ENCODE peak calls at places on chromosome 19, in ten cellular contexts. One of them, this sample, is unnamed. For H3K4me1, the result is how much of the 10 kb centered on the place peaks cover.

GRCh38 chr19:56105090-56105701 is 15.9 kb downstream of the ZNF787 start:
- DNase-seq in DND-41: no peak
- DNase-seq in transverse colon: peak
- DNase-seq in neuronal stem cell: peak
- DNase-seq in colonic mucosa: peak
- DNase-seq in body of pancreas: peak
- DNase-seq in psoas muscle: peak
- DNase-seq in GM23248: peak
- DNase-seq in mucosa of descending colon: peak
- DNase-seq in fibroblast of lung: peak
- DNase-seq in this sample: peak

GRCh38 chr19:5997371-5997770 is 19.4 kb upstream of the RANBP3 start:
- DNase-seq in DND-41: no peak
- DNase-seq in transverse colon: no peak
- DNase-seq in neuronal stem cell: no peak
- DNase-seq in colonic mucosa: no peak
- DNase-seq in body of pancreas: no peak
- DNase-seq in psoas muscle: no peak
- DNase-seq in GM23248: no peak
- DNase-seq in mucosa of descending colon: no peak
- DNase-seq in fibroblast of lung: no peak
- DNase-seq in this sample: no peak

GRCh38 chr19:40315812-40316475 is 30.8 kb upstream of the AKT2 start:
- DNase-seq in DND-41: no peak
- DNase-seq in transverse colon: no peak
- DNase-seq in neuronal stem cell: no peak
- DNase-seq in colonic mucosa: no peak
- DNase-seq in body of pancreas: no peak
- DNase-seq in psoas muscle: no peak
- DNase-seq in GM23248: no peak
- DNase-seq in mucosa of descending colon: no peak
- DNase-seq in fibroblast of lung: no peak
- DNase-seq in this sample: no peak

GRCh38 chr19:51247972-51248371 is 2.9 kb upstream of the SIGLECL1 start:
- DNase-seq in DND-41: no peak
- DNase-seq in transverse colon: no peak
- DNase-seq in neuronal stem cell: no peak
- DNase-seq in colonic mucosa: no peak
- DNase-seq in body of pancreas: no peak
- DNase-seq in psoas muscle: no peak
- DNase-seq in GM23248: no peak
- DNase-seq in mucosa of descending colon: no peak
- DNase-seq in fibroblast of lung: no peak
- DNase-seq in this sample: no peak

GRCh38 chr19:40265763-40266099 is 19.4 kb downstream of the AKT2 start:
- DNase-seq in DND-41: no peak
- DNase-seq in transverse colon: no peak
- DNase-seq in neuronal stem cell: no peak
- DNase-seq in colonic mucosa: no peak
- DNase-seq in body of pancreas: no peak
- DNase-seq in psoas muscle: no peak
- DNase-seq in GM23248: no peak
- DNase-seq in mucosa of descending colon: no peak
- DNase-seq in fibroblast of lung: no peak
- DNase-seq in this sample: no peak

GRCh38 chr19:44757735-44758505 is 9.4 kb downstream of the BCL3 start:
- DNase-seq in DND-41: no peak
- DNase-seq in transverse colon: peak
- DNase-seq in neuronal stem cell: peak
- DNase-seq in colonic mucosa: no peak
- DNase-seq in body of pancreas: peak
- DNase-seq in psoas muscle: peak
- DNase-seq in GM23248: no peak
- DNase-seq in mucosa of descending colon: peak
- DNase-seq in fibroblast of lung: peak
- DNase-seq in this sample: peak

GRCh38 chr19:34226036-34226435 is 28.3 kb upstream of the GARRE1 start:
- DNase-seq in DND-41: no peak
- DNase-seq in transverse colon: no peak
- DNase-seq in neuronal stem cell: no peak
- DNase-seq in colonic mucosa: no peak
- DNase-seq in body of pancreas: no peak
- DNase-seq in psoas muscle: no peak
- DNase-seq in GM23248: no peak
- DNase-seq in mucosa of descending colon: no peak
- DNase-seq in fibroblast of lung: no peak
- DNase-seq in this sample: no peak

GRCh38 chr19:19306191-19306590 is 14.1 kb downstream of the SUGP1 start:
- DNase-seq in DND-41: no peak
- DNase-seq in transverse colon: no peak
- DNase-seq in neuronal stem cell: no peak
- DNase-seq in colonic mucosa: no peak
- DNase-seq in body of pancreas: no peak
- DNase-seq in psoas muscle: no peak
- DNase-seq in GM23248: no peak
- DNase-seq in mucosa of descending colon: no peak
- DNase-seq in fibroblast of lung: no peak
- DNase-seq in this sample: no peak

GRCh38 chr19:45769821-45770191 is 754 bp upstream of the SIX5 start:
- DNase-seq in DND-41: no peak
- DNase-seq in transverse colon: peak
- DNase-seq in neuronal stem cell: no peak
- DNase-seq in colonic mucosa: peak
- DNase-seq in body of pancreas: peak
- DNase-seq in psoas muscle: peak
- DNase-seq in GM23248: peak
- DNase-seq in mucosa of descending colon: peak
- DNase-seq in fibroblast of lung: no peak
- DNase-seq in this sample: peak

GRCh38 chr19:19185853-19186728 is 5.9 kb downstream of the BORCS8 start:
- DNase-seq in DND-41: peak
- DNase-seq in transverse colon: peak
- DNase-seq in neuronal stem cell: peak
- DNase-seq in colonic mucosa: peak
- DNase-seq in body of pancreas: peak
- DNase-seq in psoas muscle: no peak
- DNase-seq in GM23248: peak
- DNase-seq in mucosa of descending colon: no peak
- DNase-seq in fibroblast of lung: peak
- DNase-seq in this sample: no peak

GRCh38 chr19:6048808-6049405 is 61.4 kb downstream of the RFX2 start:
- DNase-seq in DND-41: peak
- DNase-seq in transverse colon: peak
- DNase-seq in neuronal stem cell: peak
- DNase-seq in colonic mucosa: peak
- DNase-seq in body of pancreas: peak
- DNase-seq in psoas muscle: peak
- DNase-seq in GM23248: peak
- DNase-seq in mucosa of descending colon: peak
- DNase-seq in fibroblast of lung: peak
- DNase-seq in this sample: peak

GRCh38 chr19:40466219-40467006 is at the start of gene SPTBN4:
- DNase-seq in DND-41: no peak
- DNase-seq in transverse colon: peak
- DNase-seq in neuronal stem cell: no peak
- DNase-seq in colonic mucosa: peak
- DNase-seq in body of pancreas: no peak
- DNase-seq in psoas muscle: peak
- DNase-seq in GM23248: peak
- DNase-seq in mucosa of descending colon: peak
- DNase-seq in fibroblast of lung: no peak
- DNase-seq in this sample: peak

GRCh38 chr19:42475366-42475765 is 32.6 kb upstream of the CXCL17 start:
- DNase-seq in DND-41: no peak
- DNase-seq in transverse colon: no peak
- DNase-seq in neuronal stem cell: no peak
- DNase-seq in colonic mucosa: no peak
- DNase-seq in body of pancreas: no peak
- DNase-seq in psoas muscle: no peak
- DNase-seq in GM23248: no peak
- DNase-seq in mucosa of descending colon: no peak
- DNase-seq in fibroblast of lung: no peak
- DNase-seq in this sample: no peak

GRCh38 chr19:6947745-6948144 is 60.4 kb downstream of the ADGRE1 start:
- DNase-seq in DND-41: no peak
- DNase-seq in transverse colon: no peak
- DNase-seq in neuronal stem cell: no peak
- DNase-seq in colonic mucosa: no peak
- DNase-seq in body of pancreas: no peak
- DNase-seq in psoas muscle: no peak
- DNase-seq in GM23248: peak
- DNase-seq in mucosa of descending colon: no peak
- DNase-seq in fibroblast of lung: peak
- DNase-seq in this sample: no peak

GRCh38 chr19:51948979-51949378 is 21.7 kb downstream of the ZNF613 start:
- DNase-seq in DND-41: no peak
- DNase-seq in transverse colon: no peak
- DNase-seq in neuronal stem cell: no peak
- DNase-seq in colonic mucosa: no peak
- DNase-seq in body of pancreas: no peak
- DNase-seq in psoas muscle: no peak
- DNase-seq in GM23248: peak
- DNase-seq in mucosa of descending colon: no peak
- DNase-seq in fibroblast of lung: peak
- DNase-seq in this sample: no peak

GRCh38 chr19:57016491-57016890 is 103.3 kb upstream of the USP29 start:
- DNase-seq in DND-41: no peak
- DNase-seq in transverse colon: no peak
- DNase-seq in neuronal stem cell: no peak
- DNase-seq in colonic mucosa: no peak
- DNase-seq in body of pancreas: no peak
- DNase-seq in psoas muscle: no peak
- DNase-seq in GM23248: no peak
- DNase-seq in mucosa of descending colon: no peak
- DNase-seq in fibroblast of lung: no peak
- DNase-seq in this sample: no peak

DNA sequence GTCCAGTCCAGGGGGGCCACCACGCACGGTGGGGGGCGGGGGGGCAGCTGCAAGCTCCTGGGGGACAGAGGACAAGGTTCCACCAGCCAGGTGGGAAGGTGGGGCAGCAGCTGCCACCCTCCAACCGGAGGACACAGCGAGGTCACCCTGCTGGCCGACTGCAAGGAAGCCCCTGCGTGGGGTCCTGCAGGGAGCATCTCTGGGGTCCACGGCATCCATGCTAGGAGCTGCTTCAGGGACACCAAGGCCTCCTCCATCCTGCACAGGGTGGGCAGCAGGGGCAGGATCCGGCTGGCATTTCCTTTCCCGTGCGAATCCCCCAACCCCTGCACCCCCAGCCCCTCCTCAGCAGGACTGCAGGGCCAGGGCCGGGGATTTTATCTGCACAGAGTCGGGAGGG is 8.3 kb upstream of the KLF16 start:
- DNase-seq in DND-41: no peak
- DNase-seq in transverse colon: no peak
- DNase-seq in neuronal stem cell: no peak
- DNase-seq in colonic mucosa: no peak
- DNase-seq in body of pancreas: no peak
- DNase-seq in psoas muscle: no peak
- DNase-seq in GM23248: no peak
- DNase-seq in mucosa of descending colon: no peak
- DNase-seq in fibroblast of lung: no peak
- DNase-seq in this sample: no peak
- H3K4me1 ChIP-seq in DND-41: under half
- H3K4me1 ChIP-seq in transverse colon: under half
- H3K4me1 ChIP-seq in neuronal stem cell: under half
- H3K4me1 ChIP-seq in colonic mucosa: under half
- H3K4me1 ChIP-seq in body of pancreas: half or more
- H3K4me1 ChIP-seq in psoas muscle: under half
- H3K4me1 ChIP-seq in GM23248: under half
- H3K4me1 ChIP-seq in mucosa of descending colon: under half
- H3K4me1 ChIP-seq in fibroblast of lung: under half
- H3K4me1 ChIP-seq in this sample: half or more

GRCh38 chr19:48899781-48900476 is at the start of gene NUCB1:
- DNase-seq in DND-41: peak
- DNase-seq in transverse colon: peak
- DNase-seq in neuronal stem cell: peak
- DNase-seq in colonic mucosa: peak
- DNase-seq in body of pancreas: peak
- DNase-seq in psoas muscle: peak
- DNase-seq in GM23248: peak
- DNase-seq in mucosa of descending colon: peak
- DNase-seq in fibroblast of lung: peak
- DNase-seq in this sample: peak
- H3K4me1 ChIP-seq in DND-41: under half
- H3K4me1 ChIP-seq in transverse colon: under half
- H3K4me1 ChIP-seq in neuronal stem cell: under half
- H3K4me1 ChIP-seq in colonic mucosa: under half
- H3K4me1 ChIP-seq in body of pancreas: under half
- H3K4me1 ChIP-seq in psoas muscle: under half
- H3K4me1 ChIP-seq in GM23248: under half
- H3K4me1 ChIP-seq in mucosa of descending colon: under half
- H3K4me1 ChIP-seq in fibroblast of lung: under half
- H3K4me1 ChIP-seq in this sample: under half

GRCh38 chr19:54521860-54522513 is 19.4 kb downstream of the LAIR2 start:
- DNase-seq in DND-41: no peak
- DNase-seq in transverse colon: no peak
- DNase-seq in neuronal stem cell: no peak
- DNase-seq in colonic mucosa: no peak
- DNase-seq in body of pancreas: no peak
- DNase-seq in psoas muscle: no peak
- DNase-seq in GM23248: no peak
- DNase-seq in mucosa of descending colon: no peak
- DNase-seq in fibroblast of lung: no peak
- DNase-seq in this sample: no peak
- H3K4me1 ChIP-seq in DND-41: under half
- H3K4me1 ChIP-seq in transverse colon: under half
- H3K4me1 ChIP-seq in neuronal stem cell: under half
- H3K4me1 ChIP-seq in colonic mucosa: under half
- H3K4me1 ChIP-seq in body of pancreas: under half
- H3K4me1 ChIP-seq in psoas muscle: under half
- H3K4me1 ChIP-seq in GM23248: under half
- H3K4me1 ChIP-seq in mucosa of descending colon: under half
- H3K4me1 ChIP-seq in fibroblast of lung: under half
- H3K4me1 ChIP-seq in this sample: under half

DNA sequence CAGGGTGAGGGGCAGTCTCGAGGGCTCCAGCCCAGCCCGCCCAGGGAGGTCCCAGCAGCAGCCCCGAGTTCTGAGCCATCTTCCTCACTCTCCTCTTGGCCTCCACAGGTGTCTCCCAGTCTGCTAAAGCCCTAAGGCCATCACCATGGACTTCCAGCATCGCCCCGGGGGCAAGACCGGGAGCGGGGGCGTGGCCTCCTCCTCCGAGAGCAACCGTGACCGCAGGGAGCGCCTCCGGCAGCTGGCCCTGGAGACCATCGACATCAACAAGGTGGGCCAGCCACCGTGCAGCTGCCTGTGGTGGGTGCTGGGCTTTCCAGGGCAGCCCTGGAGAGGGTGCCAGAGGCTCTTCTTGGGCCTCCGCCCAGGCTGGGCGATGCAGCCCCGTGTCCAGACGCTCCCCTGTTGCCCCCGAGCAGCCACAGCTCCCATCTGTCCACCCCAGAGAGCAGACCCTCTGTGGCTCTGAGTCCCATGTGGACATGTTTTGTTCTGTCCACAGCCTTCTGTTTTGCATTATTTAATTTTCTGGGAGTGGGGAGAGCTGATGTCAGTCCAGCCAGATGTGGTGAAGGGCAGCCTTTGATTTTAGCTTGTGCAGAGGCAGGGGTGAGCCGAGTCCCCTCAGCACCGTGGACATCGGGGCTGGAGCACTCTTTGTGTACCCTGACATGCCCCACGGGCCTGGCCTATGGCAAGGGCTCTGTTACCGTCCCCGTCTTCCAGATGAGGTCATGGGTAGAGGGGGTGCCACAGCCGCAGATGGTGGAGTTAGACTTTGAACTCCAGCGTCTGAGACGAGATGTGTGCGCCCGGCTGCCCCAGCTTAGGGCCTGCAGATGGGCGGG is 5.6 kb upstream of the AMH start:
- DNase-seq in DND-41: no peak
- DNase-seq in transverse colon: peak
- DNase-seq in neuronal stem cell: no peak
- DNase-seq in colonic mucosa: no peak
- DNase-seq in body of pancreas: no peak
- DNase-seq in psoas muscle: no peak
- DNase-seq in GM23248: no peak
- DNase-seq in mucosa of descending colon: no peak
- DNase-seq in fibroblast of lung: no peak
- DNase-seq in this sample: no peak
- H3K4me1 ChIP-seq in DND-41: under half
- H3K4me1 ChIP-seq in transverse colon: half or more
- H3K4me1 ChIP-seq in neuronal stem cell: under half
- H3K4me1 ChIP-seq in colonic mucosa: under half
- H3K4me1 ChIP-seq in body of pancreas: under half
- H3K4me1 ChIP-seq in psoas muscle: half or more
- H3K4me1 ChIP-seq in GM23248: under half
- H3K4me1 ChIP-seq in mucosa of descending colon: under half
- H3K4me1 ChIP-seq in fibroblast of lung: under half
- H3K4me1 ChIP-seq in this sample: half or more